ENCODE peak calls at places on chromosome 14, in seven cellular contexts. Y is GDM1; Q is Calu3; K is H9; J is Right ventricle myocardium superior; P is NCI-H526; W is activated CD4-positive, CD25-positive, alpha-beta regulatory T cell treated with anti-CD3 and anti-CD28 coated beads, Interleukin-2, amount 50 U/mL, for 72 hours. V is an unnamed sample.

GRCh38 chr14:90580381-90581335 is 183.8 kb downstream of the CALM1 start:
- DNase-seq in J (no peak), W (no peak), K (no peak), Q (no peak), Y (no peak), P (no peak), V (no peak)

GRCh38 chr14:70358631-70359030 is 852 bp downstream of the COX16 start:
- DNase-seq in K (no peak), W (no peak), J (no peak), Y (no peak), P (peak; percentile 1), Q (no peak), V (no peak)

GRCh38 chr14:92105845-92106094 is 612 bp downstream of the ATXN3 start:
- DNase-seq in W (no peak), Q (peak; percentile 7), K (no peak), J (peak; percentile 80), P (peak; percentile 67), Y (peak; percentile 59), V (peak; percentile 56)

GRCh38 chr14:102872020-102872419 is 50.4 kb upstream of the AMN start:
- DNase-seq in K (no peak), P (no peak), Y (no peak), W (no peak), J (no peak), Q (no peak), V (no peak)

GRCh38 chr14:72741836-72742681 is 151.8 kb downstream of the DPF3 start:
- DNase-seq in Y (no peak), K (no peak), P (no peak), W (no peak), J (no peak), Q (no peak), V (no peak)

GRCh38 chr14:21699551-21699950 is 25.9 kb upstream of the OR4E1 start:
- DNase-seq in P (no peak), K (no peak), J (no peak), Q (no peak), W (no peak), Y (no peak), V (no peak)

GRCh38 chr14:81323621-81324400 is 76.3 kb downstream of the STON2 start:
- DNase-seq in Y (no peak), W (no peak), Q (peak; percentile 73), K (peak; percentile 79), J (no peak), P (peak; percentile 41), V (no peak)

GRCh38 chr14:84003316-84003715 is 1526.6 kb upstream of the FLRT2 start:
- DNase-seq in Y (no peak), W (no peak), P (no peak), K (no peak), Q (no peak), J (no peak), V (no peak)

GRCh38 chr14:52312872-52313492 is 1.1 kb upstream of the PTGER2 start:
- DNase-seq in W (no peak), K (no peak), Y (no peak), P (no peak), Q (no peak), J (no peak), V (no peak)

GRCh38 chr14:69483765-69484443 is 624 bp upstream of the PLEKHD1 start:
- DNase-seq in P (peak; percentile 76), Q (peak; percentile 35), Y (no peak), K (peak; percentile 56), J (peak; percentile 56), W (no peak), V (peak; percentile 73)